ENCODE peak calls at places on chromosomes 5 and 9, in nine cellular contexts. R, S, F, V, G, C, Z, I and X are unnamed samples. For H3K4me1, the result is how much of the 10 kb centered on the place peaks cover.

GRCh38 chr9:137777761-137778160 is 99.8 kb upstream of the CACNA1B start:
- DNase-seq in I (no peak), Z (no peak), S (no peak), V (no peak), R (no peak), C (no peak), G (no peak), F (no peak), X (no peak)

GRCh38 chr9:113563856-113564514 is 100.5 kb downstream of the RGS3 start:
- DNase-seq in V (no peak), G (peak), R (no peak), S (no peak), I (peak), C (no peak), F (no peak), Z (no peak), X (no peak)

GRCh38 chr5:113038714-113039113 is 62.1 kb downstream of the DCP2 start:
- DNase-seq in I (no peak), G (no peak), Z (peak), C (no peak), V (peak), S (no peak), F (no peak), R (no peak), X (no peak)

GRCh38 chr5:32276173-32276853 is 36.4 kb downstream of the MTMR12 start:
- DNase-seq in G (no peak), I (no peak), S (no peak), R (no peak), V (peak), C (no peak), Z (no peak), F (no peak), X (no peak)

GRCh38 chr9:16871358-16872151 is 1.1 kb upstream of the BNC2 start:
- DNase-seq in S (no peak), F (no peak), C (no peak), R (peak), G (peak), I (peak), Z (no peak), V (peak), X (no peak)

GRCh38 chr5:84274585-84275468 is 109.9 kb downstream of the EDIL3 start:
- DNase-seq in F (no peak), C (no peak), V (peak), R (peak), S (no peak), Z (no peak), G (no peak), I (peak), X (no peak)

GRCh38 chr5:59351076-59351794 is 542.3 kb downstream of the PDE4D start:
- DNase-seq in C (no peak), Z (no peak), V (no peak), I (no peak), G (no peak), S (no peak), R (no peak), F (no peak), X (no peak)

GRCh38 chr5:1354491-1355033 is 9.7 kb upstream of the CLPTM1L start:
- DNase-seq in G (no peak), Z (no peak), V (no peak), C (no peak), I (no peak), F (no peak), R (no peak), S (no peak), X (no peak)

GRCh38 chr5:111411321-111411720 is 101.0 kb downstream of the STARD4 start:
- DNase-seq in V (peak), C (no peak), R (no peak), F (no peak), I (no peak), Z (no peak), G (no peak), S (no peak), X (no peak)

GRCh38 chr9:111833941-111834340 is 39.2 kb upstream of the SHOC1 start:
- DNase-seq in I (no peak), V (peak), Z (no peak), S (no peak), R (no peak), F (no peak), G (no peak), C (no peak), X (no peak)

GRCh38 chr9:130243015-130243881 is 22.3 kb upstream of the HMCN2 start:
- DNase-seq in R (peak), S (peak), F (peak), C (peak), I (peak), G (peak), Z (no peak), V (peak), X (peak)

GRCh38 chr9:111036946-111037743 is 1.1 kb downstream of the LPAR1 start:
- DNase-seq in C (no peak), I (peak), Z (no peak), R (peak), S (no peak), G (no peak), F (no peak), V (peak), X (no peak)

GRCh38 chr9:77956555-77956954 is 75.1 kb downstream of the GNAQ start:
- DNase-seq in V (no peak), G (no peak), F (no peak), S (no peak), C (no peak), Z (no peak), I (no peak), R (no peak), X (no peak)

GRCh38 chr9:37061763-37062162 is 27.7 kb upstream of the PAX5 start:
- DNase-seq in F (no peak), S (no peak), R (no peak), I (no peak), C (no peak), V (no peak), G (no peak), Z (peak), X (no peak)

GRCh38 chr9:2623046-2623865 is 1.7 kb downstream of the VLDLR start:
- DNase-seq in R (peak), I (peak), G (peak), S (no peak), Z (peak), F (no peak), C (no peak), V (peak), X (peak)

GRCh38 chr9:136049451-136050265 is 45.4 kb downstream of the NACC2 start:
- DNase-seq in S (no peak), C (no peak), V (no peak), G (no peak), R (no peak), Z (no peak), I (no peak), F (no peak), X (no peak)

GRCh38 chr5:54115768-54116403 is 194.5 kb downstream of the ARL15 start:
- DNase-seq in C (no peak), S (no peak), F (no peak), I (no peak), R (no peak), G (no peak), V (peak), Z (no peak), X (no peak)

GRCh38 chr5:1685076-1685475 is 114.6 kb downstream of the MRPL36 start:
- DNase-seq in I (no peak), Z (peak), R (no peak), S (no peak), V (peak), F (no peak), G (peak), C (no peak), X (no peak)

GRCh38 chr9:69829484-69829883 is 8.9 kb downstream of the CFAP95 start:
- DNase-seq in V (no peak), G (no peak), R (no peak), I (no peak), S (no peak), F (no peak), C (no peak), Z (no peak), X (no peak)

GRCh38 chr5:143244000-143244736 is 159.3 kb downstream of the NR3C1 start:
- DNase-seq in I (peak), R (no peak), S (no peak), V (peak), G (no peak), C (no peak), F (no peak), Z (peak), X (peak)

GRCh38 chr5:9621379-9621903 is 8.7 kb downstream of the TAS2R1 start:
- DNase-seq in I (no peak), S (no peak), G (no peak), Z (no peak), R (peak), V (peak), F (no peak), C (no peak), X (no peak)

GRCh38 chr9:117887383-117887782 is 183.2 kb downstream of the TLR4 start:
- DNase-seq in I (no peak), V (peak), C (no peak), Z (no peak), R (no peak), F (no peak), G (no peak), S (no peak), X (no peak)

GRCh38 chr9:114244570-114244969 is 78.3 kb upstream of the ORM1 start:
- DNase-seq in S (no peak), I (no peak), G (no peak), Z (no peak), R (no peak), C (no peak), F (no peak), V (no peak), X (no peak)

GRCh38 chr5:55344392-55344992 is 36.7 kb downstream of the MTREX start:
- DNase-seq in G (no peak), S (no peak), V (peak), C (peak), R (peak), Z (no peak), I (peak), F (peak), X (peak)

GRCh38 chr9:97628668-97629067 is 4.5 kb downstream of the TSTD2 start:
- DNase-seq in G (no peak), Z (no peak), S (no peak), F (no peak), V (no peak), C (no peak), I (no peak), R (peak), X (no peak)

GRCh38 chr5:88236866-88237642 is 31.6 kb downstream of the TMEM161B start:
- DNase-seq in C (no peak), I (no peak), V (peak), R (no peak), F (no peak), Z (no peak), S (no peak), G (no peak), X (no peak)

GRCh38 chr5:112649882-112650281 is 87.8 kb upstream of the APC start:
- DNase-seq in G (no peak), S (no peak), R (no peak), C (no peak), I (no peak), Z (no peak), F (no peak), V (no peak), X (peak)

GRCh38 chr5:77355074-77355473 is 137.0 kb downstream of the WDR41 start:
- DNase-seq in I (no peak), Z (no peak), C (no peak), G (no peak), F (no peak), V (no peak), S (no peak), R (no peak), X (no peak)

GRCh38 chr9:78213696-78214095 is 22.2 kb upstream of the CEP78 start:
- DNase-seq in C (no peak), I (no peak), S (no peak), V (peak), Z (peak), R (peak), F (no peak), G (no peak), X (no peak)

GRCh38 chr5:17907094-17907493 is 272.8 kb downstream of the TAF11L14 start:
- DNase-seq in I (no peak), R (no peak), F (no peak), C (no peak), V (no peak), S (no peak), Z (no peak), G (no peak), X (no peak)

GRCh38 chr5:137619191-137619870 is 116.6 kb downstream of the KLHL3 start:
- DNase-seq in I (peak), G (no peak), Z (no peak), C (no peak), F (no peak), V (peak), S (no peak), R (no peak), X (no peak)

GRCh38 chr5:1912951-1913565 is 30.3 kb upstream of the IRX4 start:
- DNase-seq in V (no peak), R (no peak), I (no peak), F (no peak), Z (no peak), G (peak), C (no peak), S (no peak), X (no peak)

GRCh38 chr5:144335561-144335960 is 164.9 kb downstream of the KCTD16 start:
- DNase-seq in C (no peak), Z (no peak), S (peak), F (no peak), R (no peak), I (no peak), G (no peak), V (no peak), X (no peak)

GRCh38 chr5:133147815-133148634 is 96.2 kb downstream of the HSPA4 start:
- DNase-seq in C (no peak), G (no peak), F (no peak), R (no peak), S (no peak), V (no peak), I (no peak), Z (peak), X (no peak)

GRCh38 chr5:17316973-17317459 is 99.6 kb downstream of the BASP1 start:
- DNase-seq in S (peak), Z (no peak), F (no peak), C (no peak), R (no peak), I (no peak), G (no peak), V (peak), X (no peak)

GRCh38 chr5:67234671-67235176 is 38.1 kb upstream of the CD180 start:
- DNase-seq in V (peak), I (no peak), G (peak), Z (no peak), S (no peak), R (no peak), F (no peak), C (no peak), X (peak)

GRCh38 chr5:150295172-150295611 is 5.6 kb upstream of the CAMK2A start:
- DNase-seq in V (peak), F (no peak), I (no peak), R (no peak), C (no peak), S (no peak), Z (no peak), G (no peak), X (peak)

DNA sequence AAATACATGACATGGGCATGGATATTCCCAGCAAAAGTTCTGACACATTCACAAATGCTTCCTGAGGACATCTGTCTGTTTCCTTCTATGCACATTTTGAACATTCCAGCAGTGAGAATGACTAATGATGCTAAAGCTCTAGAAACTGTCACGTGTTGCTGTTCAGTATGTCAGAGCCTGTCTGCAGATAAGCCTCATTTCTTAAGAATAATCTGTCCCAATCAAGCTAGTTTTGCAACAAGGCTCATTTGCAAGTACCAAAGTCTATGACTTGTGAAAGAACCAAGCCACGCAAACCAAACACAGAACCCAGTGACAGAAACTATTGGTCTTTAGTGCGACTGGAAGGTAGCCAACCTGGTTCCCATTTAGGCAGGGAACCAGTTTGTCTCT is 178.5 kb downstream of the C9orf152 start:
- DNase-seq in R (no peak), G (no peak), I (peak), V (peak), Z (no peak), F (no peak), S (no peak), C (no peak), X (no peak)
- H3K4me1 ChIP-seq in R (under half), G (under half), I (under half), V (half or more), Z (under half), F (under half), S (under half), C (under half), X (under half)

DNA sequence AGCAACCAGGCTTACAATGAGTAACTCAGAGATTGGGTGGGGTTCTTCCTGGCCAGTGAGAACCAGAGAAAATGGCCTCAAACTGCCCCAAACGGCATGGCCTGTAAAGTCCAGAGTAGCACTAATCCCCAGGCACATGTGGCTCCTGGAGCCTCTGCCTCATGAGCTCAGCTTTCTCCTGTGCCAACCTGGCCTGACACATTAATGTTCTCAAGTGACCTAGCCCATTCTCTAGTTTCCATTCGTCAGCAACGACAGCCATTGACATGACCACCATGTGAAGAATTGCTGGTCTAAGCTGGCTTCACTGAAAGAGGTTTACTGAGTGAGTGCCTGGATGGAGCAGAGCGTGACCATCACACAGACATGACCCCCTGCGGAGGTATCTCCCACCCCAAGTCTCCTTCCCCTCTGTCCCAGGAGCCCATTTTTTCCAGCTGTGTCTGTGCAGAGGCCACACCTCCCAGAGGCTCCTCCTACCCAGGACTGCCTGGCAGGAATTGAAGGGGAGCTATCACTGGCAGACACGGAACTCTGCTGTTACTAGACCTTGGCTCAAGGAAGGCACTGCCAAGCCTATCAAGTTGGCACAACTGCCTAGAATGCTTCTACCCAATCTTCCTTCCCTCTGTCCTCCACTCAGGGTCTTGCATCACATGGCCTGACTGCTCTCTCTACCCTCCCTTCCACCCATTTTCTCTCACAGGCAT is 59.0 kb upstream of the BOD1 start:
- DNase-seq in G (no peak), V (no peak), C (no peak), I (no peak), F (no peak), S (no peak), Z (no peak), R (no peak), X (no peak)
- H3K4me3 ChIP-seq in G (no peak), V (no peak), C (no peak), I (no peak), F (no peak), S (no peak), Z (no peak), R (no peak), X (no peak)

DNA sequence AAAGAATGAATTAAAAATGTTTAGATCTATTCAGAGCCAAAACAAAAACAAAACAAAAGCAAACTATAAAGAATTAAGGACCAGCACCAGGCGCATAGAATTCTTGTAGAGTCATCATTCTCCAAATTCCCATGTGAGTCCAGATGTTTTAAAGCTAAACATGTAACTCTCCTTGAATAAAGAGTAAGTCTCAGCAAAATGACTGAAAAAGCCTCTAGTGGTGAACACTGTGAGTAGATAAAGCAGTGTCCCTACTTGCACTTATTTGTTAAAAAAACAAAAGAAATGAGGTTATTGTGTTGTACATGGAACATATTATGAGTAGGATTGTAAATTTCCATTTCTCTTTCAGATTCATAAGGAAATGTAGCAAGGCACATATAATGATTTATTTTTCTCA is 44.0 kb downstream of the NNT start:
- DNase-seq in V (peak), G (no peak), C (no peak), F (no peak), I (no peak), Z (no peak), S (no peak), R (no peak), X (no peak)
- H3K4me1 ChIP-seq in V (under half), G (under half), C (under half), F (under half), I (under half), Z (under half), S (under half), R (under half), X (under half)

GRCh38 chr5:24642022-24642421 is 2.8 kb downstream of the CDH10 start:
- DNase-seq in R (peak), F (no peak), Z (no peak), C (no peak), I (no peak), G (no peak), V (peak), S (no peak), X (no peak)

GRCh38 chr5:24643255-24643654 is 1.5 kb downstream of the CDH10 start:
- DNase-seq in C (no peak), G (no peak), V (no peak), I (no peak), Z (no peak), S (no peak), R (no peak), F (no peak), X (no peak)

GRCh38 chr5:24643880-24644279 is 898 bp downstream of the CDH10 start:
- DNase-seq in C (no peak), I (no peak), Z (no peak), R (no peak), S (no peak), F (no peak), G (no peak), V (no peak), X (no peak)

GRCh38 chr5:24646915-24647314 is 2.1 kb upstream of the CDH10 start:
- DNase-seq in R (no peak), Z (no peak), F (no peak), S (no peak), C (no peak), G (no peak), I (no peak), V (no peak), X (no peak)

DNA sequence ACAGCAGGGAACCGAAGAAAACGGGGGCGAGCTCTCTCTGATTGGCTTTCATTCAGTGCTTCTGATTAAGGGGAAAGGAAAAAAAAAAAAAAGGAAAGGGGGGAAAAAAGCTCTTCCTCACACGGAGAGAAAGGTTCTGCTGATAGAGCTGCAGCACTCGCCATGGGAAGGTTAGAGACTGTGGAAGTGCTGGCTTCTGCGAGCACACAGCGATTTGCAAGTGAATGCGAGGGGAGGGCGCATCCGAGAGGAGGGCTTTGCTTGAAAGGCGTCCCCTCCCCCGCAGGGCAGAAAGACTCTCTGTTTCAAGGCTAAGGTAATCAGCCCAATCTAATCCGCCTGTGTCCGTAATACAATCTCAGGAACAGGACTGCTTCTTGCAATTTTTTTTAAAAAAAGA is at the start of gene CDH10:
- DNase-seq in C (no peak), G (no peak), Z (no peak), I (no peak), R (peak), S (no peak), F (no peak), V (peak), X (no peak)
- H3K4me3 ChIP-seq in C (no peak), G (no peak), Z (peak), I (no peak), R (peak), S (no peak), F (no peak), V (peak), X (no peak)

GRCh38 chr9:109799141-109799540 is 19.1 kb downstream of the PALM2AKAP2 start:
- DNase-seq in C (no peak), S (no peak), I (no peak), G (no peak), Z (no peak), R (no peak), F (no peak), V (no peak), X (no peak)

GRCh38 chr9:109805054-109805453 is 25.1 kb downstream of the PALM2AKAP2 start:
- DNase-seq in C (no peak), Z (no peak), G (no peak), F (no peak), R (no peak), V (no peak), S (no peak), I (no peak), X (no peak)

GRCh38 chr9:109799792-109800191 is 19.8 kb downstream of the PALM2AKAP2 start:
- DNase-seq in F (no peak), C (no peak), I (no peak), S (no peak), V (peak), Z (no peak), G (no peak), R (no peak), X (no peak)

GRCh38 chr9:109802491-109802890 is 22.5 kb downstream of the PALM2AKAP2 start:
- DNase-seq in F (no peak), Z (no peak), G (no peak), C (no peak), I (no peak), S (no peak), V (no peak), R (no peak), X (no peak)

GRCh38 chr9:109801484-109801883 is 21.5 kb downstream of the PALM2AKAP2 start:
- DNase-seq in Z (no peak), F (no peak), V (no peak), G (no peak), S (no peak), I (no peak), R (no peak), C (no peak), X (no peak)
- H3K4me1 ChIP-seq in Z (under half), F (under half), V (under half), G (under half), S (under half), I (under half), R (under half), C (under half), X (under half)